ENCODE peak calls at places on chromosome 11, in ten cellular contexts. J is lung; H is IMR-90; S is lower lobe of right lung; C is ovary; E is tibial nerve; X is CD8-positive, alpha-beta memory T cell; W is pancreas; K is mammary epithelial cell; I is cardiac muscle cell. F is an unnamed sample.
A peak's percentile ranks its signal among the peaks of the same experiment; 100 is the strongest.

GRCh38 chr11:13278620-13279486 is 1.3 kb downstream of the BMAL1 start:
- DNase-seq in S (peak; percentile 55), W (peak; percentile 73), I (peak; percentile 31), E (no peak), J (no peak), C (no peak), K (no peak), H (no peak), X (no peak), F (peak; percentile 14)

GRCh38 chr11:14645247-14645912 is 1.8 kb downstream of the PDE3B start:
- DNase-seq in E (no peak), J (no peak), W (no peak), H (peak; percentile 31), S (no peak), I (no peak), X (peak; percentile 39), C (no peak), K (peak; percentile 1), F (no peak)

GRCh38 chr11:79860336-79860735 is 419.5 kb upstream of the TENM4 start:
- DNase-seq in X (no peak), S (no peak), H (no peak), J (no peak), I (peak; percentile 7), C (no peak), W (no peak), K (no peak), E (no peak), F (no peak)

GRCh38 chr11:106072804-106073203 is 4.3 kb downstream of the KBTBD3 start:
- DNase-seq in E (no peak), W (no peak), H (no peak), X (no peak), C (no peak), I (no peak), K (no peak), J (no peak), S (no peak), F (no peak)

GRCh38 chr11:14042686-14043440 is 80.3 kb downstream of the SPON1 start:
- DNase-seq in H (no peak), J (no peak), S (no peak), I (no peak), W (no peak), X (no peak), C (no peak), K (no peak), E (no peak), F (no peak)

GRCh38 chr11:44343778-44344424 is 34.0 kb upstream of the ALX4 start:
- DNase-seq in J (no peak), E (no peak), K (no peak), H (no peak), W (no peak), X (no peak), I (no peak), C (no peak), S (no peak), F (no peak)

GRCh38 chr11:846496-847098 is 3.9 kb downstream of the TSPAN4 start:
- DNase-seq in H (peak; percentile 53), K (peak; percentile 63), I (no peak), C (no peak), E (no peak), X (no peak), W (no peak), S (no peak), J (no peak), F (no peak)

GRCh38 chr11:32333335-32333991 is 101.9 kb downstream of the WT1 start:
- DNase-seq in S (peak; percentile 68), C (peak; percentile 77), H (peak; percentile 24), W (peak; percentile 79), J (peak; percentile 74), I (peak; percentile 38), E (peak; percentile 48), K (peak; percentile 21), X (no peak), F (no peak)

GRCh38 chr11:65503923-65504670 is 5.3 kb downstream of the MALAT1 start:
- DNase-seq in E (no peak), H (peak; percentile 59), K (peak; percentile 43), W (no peak), J (no peak), X (peak; percentile 15), C (no peak), I (peak; percentile 55), S (no peak), F (no peak)

GRCh38 chr11:68331338-68331947 is 19.1 kb downstream of the LRP5 start:
- DNase-seq in J (no peak), W (no peak), C (no peak), E (no peak), X (no peak), I (no peak), H (no peak), K (no peak), S (no peak), F (no peak)

GRCh38 chr11:76648929-76649328 is 21.6 kb downstream of the LRRC32 start:
- DNase-seq in H (no peak), I (no peak), E (no peak), W (no peak), S (no peak), K (no peak), C (no peak), J (no peak), X (no peak), F (no peak)

DNA sequence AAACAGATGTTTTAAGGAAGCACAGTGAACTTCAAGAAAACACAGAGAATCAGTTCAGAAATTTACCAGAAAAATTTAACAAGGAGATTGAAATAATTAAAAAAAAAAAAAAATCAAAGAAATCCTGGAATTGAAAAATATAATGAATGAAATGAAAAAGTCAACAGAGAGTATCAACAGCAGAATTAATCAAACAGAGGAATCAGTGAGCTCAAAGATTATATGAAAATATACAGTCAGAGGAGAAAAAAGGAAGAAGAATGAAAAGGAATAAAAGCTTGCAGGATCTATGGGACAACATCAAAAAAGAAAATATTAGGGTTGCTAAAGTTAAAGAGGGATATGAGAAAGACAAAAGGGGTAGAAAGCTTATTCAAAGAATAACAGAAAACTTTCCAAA is 82.3 kb downstream of the XRRA1 start:
- DNase-seq in I (no peak), H (no peak), E (no peak), C (no peak), X (no peak), K (no peak), J (no peak), S (no peak), W (no peak), F (no peak)
- H3K9me3 ChIP-seq in I (no peaks in the 10 kb centered on the region), H (peaks cover 49% of the 10 kb centered on the region), E (peaks cover 27% of the 10 kb centered on the region), C (peaks cover 6% of the 10 kb centered on the region), X (peaks cover 35% of the 10 kb centered on the region), K (peaks cover 11% of the 10 kb centered on the region), J (peaks cover 32% of the 10 kb centered on the region), S (peaks cover 71% of the 10 kb centered on the region), W (no peaks in the 10 kb centered on the region), F (peaks cover 20% of the 10 kb centered on the region)

GRCh38 chr11:2645779-2646118 is 54.0 kb downstream of the KCNQ1OT1 start:
- DNase-seq in H (no peak), X (no peak), K (no peak), W (no peak), S (no peak), C (no peak), E (no peak), J (no peak), I (no peak), F (no peak)

GRCh38 chr11:2643746-2644145 is 56.0 kb downstream of the KCNQ1OT1 start:
- DNase-seq in K (no peak), J (no peak), W (no peak), X (no peak), S (no peak), E (no peak), H (no peak), I (no peak), C (no peak), F (no peak)

GRCh38 chr11:2644844-2645778 is 54.7 kb downstream of the KCNQ1OT1 start:
- DNase-seq in E (no peak), X (no peak), S (no peak), I (no peak), K (no peak), W (no peak), C (no peak), J (no peak), H (no peak), F (no peak)

GRCh38 chr11:2647167-2647566 is 52.6 kb downstream of the KCNQ1OT1 start:
- DNase-seq in K (no peak), S (no peak), X (no peak), H (no peak), E (no peak), J (no peak), C (no peak), I (no peak), W (no peak), F (no peak)

DNA sequence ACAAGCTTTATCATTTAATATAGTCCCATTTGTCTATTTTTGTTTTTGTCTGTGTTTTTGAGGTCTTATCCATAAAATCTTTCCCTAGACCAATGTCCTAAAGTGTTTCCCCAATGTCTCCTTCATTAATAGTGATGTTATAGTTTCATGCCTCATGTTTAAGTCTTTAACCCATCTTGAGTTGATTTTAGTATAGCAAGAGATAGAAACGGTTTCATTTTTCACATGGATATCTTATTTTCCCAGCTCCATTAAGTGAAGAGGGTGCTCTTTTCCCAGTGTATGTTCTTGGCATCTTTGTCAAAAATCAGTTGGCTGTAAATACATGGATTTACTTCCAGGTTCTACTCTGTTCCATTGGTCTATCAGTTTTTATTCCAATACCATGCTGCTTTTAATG is 58.2 kb downstream of the KCNQ1OT1 start:
- DNase-seq in J (no peak), E (no peak), W (no peak), X (no peak), H (no peak), I (no peak), S (no peak), K (no peak), C (no peak), F (no peak)
- H3K9me3 ChIP-seq in J (peaks cover 11% of the 10 kb centered on the region), E (peaks cover 6% of the 10 kb centered on the region), W (no peaks in the 10 kb centered on the region), X (peaks cover 16% of the 10 kb centered on the region), H (peaks cover 45% of the 10 kb centered on the region), I (no peaks in the 10 kb centered on the region), S (peaks cover 68% of the 10 kb centered on the region), K (peaks cover 17% of the 10 kb centered on the region), C (no peaks in the 10 kb centered on the region), F (peaks cover 50% of the 10 kb centered on the region)

DNA sequence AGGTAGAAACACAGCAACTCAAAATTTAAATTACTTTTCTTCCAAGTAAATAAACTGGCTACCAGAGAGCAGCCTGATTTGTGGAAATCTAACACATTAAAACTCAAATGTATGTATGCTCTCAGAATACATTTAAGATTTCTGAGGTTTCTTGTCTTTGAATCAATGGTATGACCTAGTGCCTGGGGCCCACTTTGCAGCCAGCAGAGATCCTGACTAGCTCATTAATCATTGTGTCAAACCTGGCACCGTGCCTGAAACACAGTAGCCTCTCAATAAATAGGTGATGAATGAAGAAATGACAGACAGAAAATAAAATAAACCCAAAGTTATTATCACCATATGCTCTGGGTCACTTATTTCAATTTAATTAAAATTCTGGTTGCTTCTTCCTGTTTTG is 176.2 kb upstream of the FAT3 start:
- DNase-seq in I (peak; percentile 31), E (no peak), K (peak; percentile 58), X (no peak), H (no peak), J (no peak), W (peak; percentile 37), C (no peak), S (no peak), F (no peak)
- H3K9me3 ChIP-seq in I (no peaks in the 10 kb centered on the region), E (no peaks in the 10 kb centered on the region), K (no peaks in the 10 kb centered on the region), X (no peaks in the 10 kb centered on the region), H (no peaks in the 10 kb centered on the region), J (no peaks in the 10 kb centered on the region), W (no peaks in the 10 kb centered on the region), C (no peaks in the 10 kb centered on the region), S (no peaks in the 10 kb centered on the region), F (no peaks in the 10 kb centered on the region)

DNA sequence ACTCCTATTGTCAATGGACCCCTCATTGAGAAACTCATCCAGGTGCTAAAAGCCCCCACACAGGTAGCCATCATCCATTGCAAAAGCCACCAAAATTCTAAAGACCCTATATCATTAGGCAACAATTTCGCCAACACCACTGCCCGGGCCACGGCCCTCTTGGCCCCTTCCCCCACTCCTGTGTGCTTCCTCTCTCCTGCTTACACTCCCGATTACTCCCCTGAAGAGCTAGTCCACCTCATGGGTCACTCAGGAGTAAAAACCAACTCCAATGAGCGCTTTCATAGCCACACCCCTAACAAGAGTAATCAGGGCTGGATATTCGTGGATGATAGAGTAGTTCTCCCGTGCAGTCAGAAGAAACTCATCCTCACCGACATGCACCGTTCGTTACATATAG is 8.9 kb upstream of the OR56A3 start:
- DNase-seq in C (no peak), S (no peak), I (no peak), E (no peak), W (no peak), K (no peak), J (no peak), X (no peak), H (no peak), F (no peak)
- H3K9me3 ChIP-seq in C (no peaks in the 10 kb centered on the region), S (no peaks in the 10 kb centered on the region), I (no peaks in the 10 kb centered on the region), E (no peaks in the 10 kb centered on the region), W (no peaks in the 10 kb centered on the region), K (peaks cover 9% of the 10 kb centered on the region), J (no peaks in the 10 kb centered on the region), X (no peaks in the 10 kb centered on the region), H (peaks cover 50% of the 10 kb centered on the region), F (peaks cover 6% of the 10 kb centered on the region)

F was measured in WERI-Rb-1.